ENCODE peak calls at places on chromosomes 7 and 10, in four cellular contexts. C is AG04450; L is CD8-positive, alpha-beta T cell; Z is fibroblast of mammary gland. K is an unnamed sample.
A peak's percentile ranks its signal among the peaks of the same experiment; 100 is the strongest.

GRCh38 chr7:23234569-23235296 is 11.8 kb upstream of the GPNMB start:
- DNase-seq in Z (peak; percentile 10), L (no peak), C (no peak), K (peak; percentile 67)

GRCh38 chr10:69949770-69950169 is 102.9 kb upstream of the MACROH2A2 start:
- DNase-seq in C (no peak), L (no peak), Z (no peak), K (no peak)

GRCh38 chr7:66626236-66626957 is 2.3 kb upstream of the KCTD7 start:
- DNase-seq in Z (peak; percentile 94), C (peak; percentile 26), L (no peak), K (no peak)

GRCh38 chr7:33853361-33854062 is 51.8 kb upstream of the BMPER start:
- DNase-seq in Z (peak; percentile 97), L (no peak), C (peak; percentile 66), K (no peak)

GRCh38 chr10:84590794-84591193 is 262.4 kb downstream of the CCSER2 start:
- DNase-seq in L (no peak), Z (no peak), C (no peak), K (no peak)

GRCh38 chr10:85280014-85280413 is 951.6 kb downstream of the CCSER2 start:
- DNase-seq in Z (no peak), C (no peak), L (no peak), K (no peak)

GRCh38 chr7:38374507-38374906 is 101.1 kb upstream of the TARP start:
- DNase-seq in Z (peak; percentile 52), L (peak; percentile 53), C (no peak), K (peak; percentile 58)

GRCh38 chr10:75403144-75404022 is 1.8 kb upstream of the ZNF503 start:
- DNase-seq in Z (peak; percentile 25), L (no peak), C (no peak), K (peak; percentile 48)

GRCh38 chr7:3722396-3722846 is 421.4 kb downstream of the SDK1 start:
- DNase-seq in C (no peak), Z (no peak), L (peak; percentile 7), K (no peak)

GRCh38 chr7:142669074-142669654 is 80.1 kb upstream of the PRSS1 start:
- DNase-seq in Z (peak; percentile 37), C (no peak), L (no peak), K (no peak)

GRCh38 chr7:76356823-76357222 is 2.0 kb downstream of the YWHAG start:
- DNase-seq in L (no peak), Z (peak; percentile 61), C (no peak), K (no peak)
- TF ChIP-seq CTCF in L (no peak), Z (no peak), C (no peak), K (no peak)

GRCh38 chr10:87771871-87772500 is 46.0 kb downstream of the ATAD1 start:
- DNase-seq in L (no peak), Z (peak; percentile 48), C (no peak), K (peak; percentile 14)

GRCh38 chr10:87776328-87776727 is 41.7 kb downstream of the ATAD1 start:
- DNase-seq in Z (no peak), L (no peak), C (no peak), K (no peak)

GRCh38 chr10:87781545-87781944 is 36.5 kb downstream of the ATAD1 start:
- DNase-seq in C (no peak), L (no peak), Z (no peak), K (no peak)

DNA sequence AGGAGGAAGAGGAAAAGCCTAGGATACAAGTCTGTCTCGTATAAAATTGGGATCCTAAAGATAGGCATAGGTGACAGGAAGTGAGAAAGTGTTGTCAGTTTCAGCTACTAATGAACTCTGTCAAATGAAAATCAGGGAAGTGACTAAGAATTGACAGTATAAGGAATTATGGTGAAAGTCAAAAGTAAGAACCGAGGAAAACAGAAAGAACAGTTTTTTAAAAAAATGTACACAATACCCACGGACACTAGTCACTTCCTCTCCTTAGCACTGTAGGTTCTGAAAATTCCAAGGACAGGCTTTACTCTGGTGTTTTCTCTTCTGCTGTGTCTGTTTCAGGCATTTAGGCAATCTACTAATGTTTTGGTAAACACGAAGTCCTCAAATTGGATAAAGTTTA is 42.3 kb downstream of the ATAD1 start:
- DNase-seq in C (no peak), Z (peak; percentile 19), L (no peak), K (no peak)
- TF ChIP-seq CTCF in C (no peak), Z (no peak), L (no peak), K (no peak)

DNA sequence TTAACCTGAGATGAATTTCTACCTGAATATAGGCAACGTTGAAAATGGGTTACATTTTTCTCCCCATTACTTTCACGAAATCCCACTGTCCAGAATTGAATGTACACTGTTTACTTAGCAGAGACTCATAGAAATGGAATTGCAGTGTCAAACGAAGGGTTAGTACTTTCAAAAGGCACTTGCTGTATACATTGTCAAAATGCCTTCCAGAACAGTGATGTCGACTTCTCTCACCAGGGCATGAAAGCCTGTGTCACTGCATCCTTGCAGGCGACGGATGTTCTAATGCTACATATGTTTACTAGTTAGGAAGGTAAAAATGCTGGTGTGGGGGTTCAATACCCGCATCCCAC is 41.2 kb downstream of the TACC2 start:
- DNase-seq in Z (no peak), C (no peak), L (no peak), K (no peak)
- TF ChIP-seq CTCF in Z (no peak), C (no peak), L (no peak), K (no peak)

GRCh38 chr7:26153823-26154783 is 2.1 kb downstream of the NFE2L3 start:
- DNase-seq in Z (no peak), L (no peak), C (no peak), K (peak; percentile 27)

GRCh38 chr7:26151096-26151495 is 902 bp upstream of the NFE2L3 start:
- DNase-seq in C (no peak), L (no peak), Z (no peak), K (no peak)

GRCh38 chr7:26151650-26151952 is 397 bp upstream of the NFE2L3 start:
- DNase-seq in C (no peak), L (no peak), Z (no peak), K (no peak)

GRCh38 chr7:26151953-26152781 is at the start of gene NFE2L3:
- DNase-seq in C (no peak), Z (peak; percentile 31), L (peak; percentile 73), K (peak; percentile 94)

GRCh38 chr7:26153246-26153822 is 1.3 kb downstream of the NFE2L3 start:
- DNase-seq in L (no peak), C (no peak), Z (no peak), K (peak; percentile 23)
- TF ChIP-seq CTCF in L (no peak), C (no peak), Z (no peak), K (no peak)

DNA sequence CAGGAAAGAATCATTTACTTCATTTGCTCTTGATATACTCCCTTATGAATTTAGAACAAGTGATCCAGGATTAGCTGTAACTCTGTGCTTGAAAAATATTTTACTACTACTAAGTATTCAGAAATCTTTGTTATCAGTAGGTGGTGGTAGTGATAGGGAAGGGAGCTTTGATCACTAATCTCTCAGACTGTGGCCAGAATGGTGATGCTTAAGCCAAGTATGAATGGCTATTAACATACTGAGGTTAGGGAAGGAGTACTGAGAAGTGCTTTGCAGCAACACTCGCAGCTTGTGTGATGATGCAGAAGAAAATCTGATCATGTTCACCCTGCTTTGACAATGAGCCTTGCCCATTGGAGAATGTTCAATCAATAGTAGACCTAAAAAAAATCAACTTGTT is 29.3 kb downstream of the AP3M1 start:
- DNase-seq in L (no peak), C (no peak), Z (no peak), K (no peak)
- TF ChIP-seq CTCF in L (no peak), C (no peak), Z (no peak), K (no peak)

GRCh38 chr10:127715249-127715648 is 21.7 kb upstream of the FOXI2 start:
- DNase-seq in Z (no peak), L (no peak), C (no peak), K (no peak)

GRCh38 chr10:127720142-127720541 is 16.8 kb upstream of the FOXI2 start:
- DNase-seq in C (no peak), Z (no peak), L (no peak), K (no peak)

GRCh38 chr10:127720903-127721302 is 16.1 kb upstream of the FOXI2 start:
- DNase-seq in Z (no peak), C (no peak), L (no peak), K (no peak)

GRCh38 chr10:127715782-127716378 is 21.1 kb upstream of the FOXI2 start:
- DNase-seq in C (no peak), Z (peak; percentile 28), L (no peak), K (peak; percentile 17)
- TF ChIP-seq CTCF in C (no peak), Z (peak; percentile 19), L (no peak), K (peak; percentile 46)

GRCh38 chr7:44104880-44105771 is 981 bp downstream of the AEBP1 start:
- DNase-seq in Z (peak; percentile 82), C (no peak), L (no peak), K (peak; percentile 40)
- TF ChIP-seq CTCF in Z (no peak), C (no peak), L (no peak), K (no peak)

GRCh38 chr7:108452707-108453106 is 3.5 kb downstream of the NRCAM start:
- DNase-seq in C (no peak), Z (peak; percentile 63), L (no peak), K (peak; percentile 62)
- TF ChIP-seq CTCF in C (peak; percentile 68), Z (peak; percentile 75), L (peak; percentile 57), K (peak; percentile 44)

DNA sequence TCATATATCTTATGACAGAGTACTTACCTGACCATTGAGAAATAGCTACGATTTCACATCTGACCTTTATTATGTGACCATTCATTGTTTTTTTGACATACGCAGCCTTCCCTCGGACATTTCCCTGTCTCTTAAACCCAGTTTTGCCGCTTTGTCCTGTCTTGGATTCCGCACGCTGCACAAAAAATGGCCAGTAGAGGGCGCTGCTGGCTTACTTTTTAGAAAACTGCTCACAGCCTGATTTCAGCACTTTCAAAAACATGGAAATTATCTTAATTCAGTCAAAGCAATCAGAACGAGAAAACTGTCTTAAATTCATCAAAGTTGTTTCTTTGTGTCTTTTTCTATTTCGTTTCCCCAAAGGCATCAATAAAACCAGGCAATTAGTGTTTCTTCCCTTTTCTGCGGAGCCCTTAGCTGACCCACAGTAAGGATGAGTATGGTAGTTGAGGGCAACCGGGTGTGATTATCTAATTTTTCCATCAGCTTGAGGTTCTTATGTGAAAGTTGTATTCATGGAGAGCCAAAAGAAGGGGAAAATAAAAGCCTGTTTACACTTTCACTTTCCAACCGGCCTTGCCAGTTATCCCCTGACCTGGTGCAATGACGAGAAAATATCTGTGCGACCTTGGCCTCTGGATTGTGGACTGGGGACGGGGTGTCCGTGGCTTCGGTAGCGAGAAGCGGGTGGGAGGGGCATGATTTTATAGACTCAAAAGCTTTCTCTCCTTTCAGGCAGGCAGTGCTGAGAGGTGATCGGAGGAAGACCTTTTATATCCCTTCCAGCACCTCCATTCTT is 144.4 kb downstream of the DYNC1I1 start:
- DNase-seq in C (peak; percentile 42), Z (peak; percentile 68), L (peak; percentile 61), K (peak; percentile 44)
- TF ChIP-seq CTCF in C (peak; percentile 93), Z (peak; percentile 87), L (peak; percentile 93), K (peak; percentile 93)

DNA sequence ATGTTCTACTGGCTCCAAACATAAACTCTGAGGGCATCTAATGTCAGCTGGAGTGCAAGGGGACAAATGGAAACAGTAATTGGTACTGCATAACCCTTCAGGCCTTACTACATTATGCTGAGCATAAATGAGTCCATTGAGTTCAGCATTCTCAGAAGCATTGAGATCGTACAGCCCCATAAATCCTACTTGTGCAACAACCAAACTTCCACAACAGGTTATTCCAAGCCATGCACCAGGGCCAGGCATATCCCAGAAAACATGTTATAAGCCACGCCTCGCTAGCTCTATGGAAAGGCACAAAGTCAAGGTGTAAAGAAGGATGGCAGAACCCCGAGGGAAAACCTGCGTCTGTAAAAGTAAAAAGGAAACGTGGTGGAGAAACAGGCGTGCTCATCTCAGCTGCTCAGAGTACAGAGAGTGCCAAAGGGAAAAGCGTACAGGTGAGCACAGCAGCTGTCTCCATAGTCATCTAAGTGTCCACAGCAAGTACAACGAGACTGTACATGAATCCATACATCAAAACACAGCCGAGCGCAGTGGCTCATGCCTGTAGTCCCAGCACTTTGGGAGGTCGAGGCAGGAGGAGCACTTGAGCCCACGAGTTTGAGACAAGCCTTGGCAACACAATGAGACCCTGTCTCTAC is 124.6 kb downstream of the PARD3 start:
- DNase-seq in L (no peak), Z (no peak), C (no peak), K (no peak)
- TF ChIP-seq CTCF in L (no peak), Z (no peak), C (no peak), K (no peak)

K was measured in GM13977.